ENCODE peak calls at places on chromosomes 5 and 9, in six cellular contexts. Q is neural crest cell; M is stimulated activated CD8-positive, alpha-beta memory T cell treated with anti-CD3 and anti-CD28 coated beads, Interleukin-4, amount 100 ng/mL, for 1 hour; K is HEK293T; G is neuronal stem cell; X is NCI-H2107. I is an unnamed sample.
A peak's percentile ranks its signal among the peaks of the same experiment; 100 is the strongest.

GRCh38 chr5:859391-859790 is 8.6 kb upstream of the ZDHHC11 start:
- DNase-seq in Q (no peak), M (no peak), K (no peak), G (no peak), X (no peak), I (no peak)

GRCh38 chr5:132418876-132419275 is 49.4 kb downstream of the SLC22A5 start:
- DNase-seq in Q (no peak), M (no peak), K (no peak), G (no peak), X (no peak), I (no peak)

GRCh38 chr9:124312290-124313265 is 54.8 kb downstream of the NEK6 start:
- DNase-seq in Q (no peak), M (no peak), K (no peak), G (no peak), X (no peak), I (no peak)

GRCh38 chr9:133140606-133141005 is 19.6 kb upstream of the RALGDS start:
- DNase-seq in Q (no peak), M (no peak), K (no peak), G (no peak), X (no peak), I (no peak)

GRCh38 chr5:139251281-139251687 is 42.3 kb upstream of the MATR3 start:
- DNase-seq in Q (no peak), M (no peak), K (no peak), G (no peak), X (no peak), I (no peak)

GRCh38 chr5:90940227-90940995 is 381.8 kb downstream of the ADGRV1 start:
- DNase-seq in Q (peak; percentile 5), M (no peak), K (peak; percentile 24), G (peak; percentile 50), X (peak; percentile 6), I (no peak)

GRCh38 chr5:1140188-1140817 is 28.4 kb upstream of the SLC12A7 start:
- DNase-seq in Q (peak; percentile 53), M (peak; percentile 48), K (peak; percentile 56), G (peak; percentile 27), X (peak; percentile 87), I (peak; percentile 56)

GRCh38 chr5:172133359-172134029 is 54.5 kb downstream of the STK10 start:
- DNase-seq in Q (no peak), M (no peak), K (no peak), G (no peak), X (no peak), I (peak; percentile 33)

GRCh38 chr9:33415152-33416038 is 13.0 kb upstream of the AQP7 start:
- DNase-seq in Q (peak; percentile 69), M (peak; percentile 59), K (peak; percentile 69), G (peak; percentile 51), X (no peak), I (peak; percentile 49)

GRCh38 chr9:5292141-5292540 is 12.4 kb downstream of the RLN2 start:
- DNase-seq in Q (no peak), M (no peak), K (no peak), G (no peak), X (no peak), I (no peak)

GRCh38 chr5:82386576-82386975 is 108.4 kb upstream of the RPS23 start:
- DNase-seq in Q (no peak), M (no peak), K (peak; percentile 59), G (no peak), X (no peak), I (no peak)

GRCh38 chr9:21252727-21253547 is 13.1 kb upstream of the IFNA14 start:
- DNase-seq in Q (no peak), M (no peak), K (peak; percentile 50), G (peak; percentile 29), X (no peak), I (no peak)

GRCh38 chr5:143166661-143167420 is 236.6 kb downstream of the NR3C1 start:
- DNase-seq in Q (no peak), M (no peak), K (no peak), G (no peak), X (no peak), I (no peak)

I was measured in activated CD8-positive, alpha-beta memory T cell treated with anti-CD3 and anti-CD28 coated beads for 4 hours.